ENCODE peak calls at places on chromosomes 12 and 14, in four cellular contexts. One of them, this sample, is unnamed.
A peak's percentile ranks its signal among the peaks of the same experiment; 100 is the strongest.

GRCh38 chr12:124428136-124428791 is 133.4 kb downstream of the RFLNA start:
- DNase-seq in islet precursor cell: peak; percentile 69
- DNase-seq in K562: no peak
- DNase-seq in NCI-H1105 treated with DMSO at 0.1 percent for 48 hours: no peak
- DNase-seq in this sample: no peak

GRCh38 chr14:85471156-85471555 is 58.8 kb upstream of the FLRT2 start:
- DNase-seq in islet precursor cell: no peak
- DNase-seq in K562: no peak
- DNase-seq in NCI-H1105 treated with DMSO at 0.1 percent for 48 hours: no peak
- DNase-seq in this sample: no peak

GRCh38 chr14:23829736-23830474 is 123.7 kb upstream of the DHRS4 start:
- DNase-seq in islet precursor cell: peak; percentile 83
- DNase-seq in K562: no peak
- DNase-seq in NCI-H1105 treated with DMSO at 0.1 percent for 48 hours: no peak
- DNase-seq in this sample: no peak

GRCh38 chr14:86533834-86534233 is 1003.9 kb downstream of the FLRT2 start:
- DNase-seq in islet precursor cell: no peak
- DNase-seq in K562: no peak
- DNase-seq in NCI-H1105 treated with DMSO at 0.1 percent for 48 hours: no peak
- DNase-seq in this sample: no peak

GRCh38 chr12:1328385-1328784 is 266.0 kb downstream of the FBXL14 start:
- DNase-seq in islet precursor cell: no peak
- DNase-seq in K562: no peak
- DNase-seq in NCI-H1105 treated with DMSO at 0.1 percent for 48 hours: no peak
- DNase-seq in this sample: no peak

GRCh38 chr12:45966486-45966885 is 23.9 kb downstream of the SCAF11 start:
- DNase-seq in islet precursor cell: no peak
- DNase-seq in K562: no peak
- DNase-seq in NCI-H1105 treated with DMSO at 0.1 percent for 48 hours: no peak
- DNase-seq in this sample: no peak

GRCh38 chr14:53942970-53943750 is 13.5 kb downstream of the BMP4 start:
- DNase-seq in islet precursor cell: no peak
- DNase-seq in K562: no peak
- DNase-seq in NCI-H1105 treated with DMSO at 0.1 percent for 48 hours: peak; percentile 37
- DNase-seq in this sample: no peak

GRCh38 chr12:130160711-130161231 is 1.5 kb upstream of the FZD10 start:
- DNase-seq in islet precursor cell: no peak
- DNase-seq in K562: no peak
- DNase-seq in NCI-H1105 treated with DMSO at 0.1 percent for 48 hours: no peak
- DNase-seq in this sample: no peak

GRCh38 chr12:55019784-55020183 is at the start of gene NEUROD4:
- DNase-seq in islet precursor cell: peak; percentile 99
- DNase-seq in K562: peak; percentile 66
- DNase-seq in NCI-H1105 treated with DMSO at 0.1 percent for 48 hours: no peak
- DNase-seq in this sample: no peak

This sample was measured in COR-L47.